ENCODE peak calls at places on chromosome 12, in four cellular contexts. N, R, W and F are unnamed samples.

GRCh38 chr12:115273446-115273845 is 589.5 kb upstream of the TBX3 start:
- DNase-seq in N (no peak), R (no peak), W (peak; percentile 33), F (peak; percentile 7)

GRCh38 chr12:81896771-81897170 is 137.6 kb upstream of the PPFIA2 start:
- DNase-seq in N (no peak), R (no peak), W (no peak), F (no peak)

GRCh38 chr12:122563361-122563760 is 36.3 kb downstream of the KNTC1 start:
- DNase-seq in N (no peak), R (no peak), W (no peak), F (no peak)

GRCh38 chr12:25054076-25054782 is 105.3 kb upstream of the BCAT1 start:
- DNase-seq in N (no peak), R (peak; percentile 62), W (no peak), F (peak; percentile 64)

GRCh38 chr12:54352022-54352531 is 12.2 kb downstream of the GPR84 start:
- DNase-seq in N (no peak), R (no peak), W (peak; percentile 72), F (no peak)

GRCh38 chr12:108576660-108577234 is 14.4 kb downstream of the ISCU start:
- DNase-seq in N (no peak), R (no peak), W (no peak), F (no peak)

GRCh38 chr12:11722071-11722470 is 72.6 kb downstream of the ETV6 start:
- DNase-seq in N (no peak), R (no peak), W (no peak), F (no peak)

GRCh38 chr12:97223419-97223818 is 239.2 kb upstream of the RMST start:
- DNase-seq in N (peak; percentile 12), R (no peak), W (no peak), F (no peak)

GRCh38 chr12:34404377-34405285 is 382.3 kb downstream of the ALG10 start:
- DNase-seq in N (peak; percentile 1), R (no peak), W (no peak), F (no peak)

DNA sequence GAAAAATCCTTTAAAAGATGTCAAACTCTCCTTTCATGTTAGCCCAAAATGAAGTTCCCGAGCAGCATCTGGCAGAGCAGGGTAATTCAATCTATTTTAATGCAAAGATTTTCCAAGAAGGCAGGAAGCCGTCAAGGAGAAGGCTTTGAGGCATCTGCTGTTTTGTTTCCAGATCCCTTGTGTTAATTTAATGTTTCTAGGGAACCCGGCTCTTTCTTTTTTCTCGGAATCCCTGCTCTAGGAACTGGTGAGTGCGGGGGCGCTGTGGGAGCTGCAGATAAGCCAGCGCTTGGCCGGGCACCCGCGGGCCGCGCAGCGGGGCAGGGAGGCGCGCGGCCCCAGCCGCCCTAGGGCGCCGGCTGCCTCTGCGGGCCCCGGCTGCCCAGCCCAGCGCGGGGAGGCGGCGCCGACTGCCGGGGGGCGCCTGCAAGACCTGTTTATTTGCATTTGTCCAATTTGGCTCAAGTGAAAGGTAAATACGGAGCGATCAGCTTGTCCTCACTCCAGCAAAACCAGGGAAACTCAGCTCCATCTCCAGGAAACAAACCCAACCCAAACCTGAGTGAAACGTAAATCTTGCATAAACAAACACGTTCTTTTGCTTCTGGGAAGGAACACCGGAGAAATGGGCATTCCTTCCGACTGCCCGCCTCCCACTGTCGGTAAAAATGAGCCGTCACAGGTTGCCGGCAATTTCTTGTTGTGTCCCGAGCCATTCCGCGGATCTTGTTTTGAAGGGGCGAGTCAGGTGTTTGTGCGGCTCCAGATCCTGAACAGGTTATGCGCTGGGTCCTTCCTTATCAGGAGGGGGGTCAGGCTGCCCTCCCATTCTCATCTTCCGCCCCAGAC is 65.1 kb downstream of the CRADD start:
- DNase-seq in N (peak; percentile 82), R (peak; percentile 67), W (peak; percentile 71), F (no peak)
- TF ChIP-seq CTCF in N (peak; percentile 74), R (peak; percentile 68), W (peak; percentile 10), F (peak; percentile 20)

GRCh38 chr12:124332068-124332672 is 37.3 kb downstream of the RFLNA start:
- DNase-seq in N (no peak), R (no peak), W (no peak), F (no peak)
- TF ChIP-seq CTCF in N (peak; percentile 14), R (no peak), W (peak; percentile 22), F (no peak)

DNA sequence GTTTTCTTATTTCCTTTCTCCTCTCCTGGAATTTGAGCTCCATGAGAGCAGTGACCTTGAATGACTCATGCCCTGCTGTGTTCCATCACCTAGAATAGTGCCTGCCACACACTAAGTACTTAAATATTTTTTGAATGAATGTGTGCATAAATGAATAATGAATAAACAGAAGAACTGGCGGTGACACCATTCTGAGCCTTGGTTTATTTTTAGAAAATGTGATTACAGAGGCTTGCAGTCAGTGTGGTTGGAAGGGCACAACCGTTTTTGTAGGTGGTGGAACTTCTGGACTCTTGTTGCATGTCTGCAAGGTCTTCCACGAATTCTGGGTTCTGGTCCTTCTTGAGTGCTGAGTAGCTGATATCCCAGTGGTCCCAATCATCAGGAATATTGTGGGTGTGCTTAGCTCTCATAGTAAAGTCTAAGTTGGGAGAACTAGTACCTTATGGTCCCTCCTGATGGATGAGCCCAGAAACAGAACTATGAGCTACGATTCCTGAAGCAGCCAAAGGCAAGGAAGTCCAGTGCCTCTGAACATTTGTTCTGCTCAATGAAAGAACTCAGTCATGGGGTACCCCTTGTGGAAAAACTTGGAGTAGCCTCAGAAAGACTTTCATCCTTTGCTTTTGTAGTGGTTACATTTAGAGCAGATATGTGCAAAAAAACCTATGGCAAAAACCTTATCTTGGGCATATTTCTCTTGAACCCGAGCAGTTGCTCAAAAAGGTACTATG is 28.8 kb upstream of the BHLHE41 start:
- DNase-seq in N (no peak), R (peak; percentile 82), W (peak; percentile 95), F (peak; percentile 17)
- TF ChIP-seq CTCF in N (no peak), R (no peak), W (peak; percentile 47), F (peak; percentile 37)

DNA sequence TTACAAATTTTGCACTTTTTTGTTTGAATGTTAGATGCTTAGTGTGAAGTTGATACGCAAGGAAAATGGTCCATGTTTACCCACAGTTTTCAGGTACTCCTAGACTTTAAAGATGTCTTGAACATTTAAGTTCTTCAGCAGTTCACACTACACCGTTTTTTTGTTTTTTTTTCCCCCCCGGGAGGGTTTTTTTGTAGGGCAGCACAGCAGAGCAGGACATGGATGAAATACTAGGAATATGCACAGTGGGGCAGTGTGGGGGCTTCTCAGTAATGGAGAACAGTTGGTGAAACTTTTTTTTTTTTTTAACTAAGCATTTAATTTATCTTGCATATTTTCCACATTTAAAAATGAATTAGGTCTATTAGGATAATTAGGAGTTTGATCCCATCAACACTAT is 4.9 kb downstream of the RAN start:
- DNase-seq in N (no peak), R (no peak), W (no peak), F (no peak)
- TF ChIP-seq CTCF in N (no peak), R (no peak), W (no peak), F (no peak)

GRCh38 chr12:19757317-19757877 is 318.1 kb downstream of the AEBP2 start:
- DNase-seq in N (no peak), R (no peak), W (peak; percentile 59), F (no peak)
- TF ChIP-seq CTCF in N (peak; percentile 72), R (peak; percentile 30), W (peak; percentile 76), F (peak; percentile 43)

GRCh38 chr12:26918321-26919215 is 19.2 kb downstream of the INTS13 start:
- DNase-seq in N (no peak), R (no peak), W (no peak), F (no peak)
- TF ChIP-seq CTCF in N (no peak), R (no peak), W (peak; percentile 39), F (no peak)

DNA sequence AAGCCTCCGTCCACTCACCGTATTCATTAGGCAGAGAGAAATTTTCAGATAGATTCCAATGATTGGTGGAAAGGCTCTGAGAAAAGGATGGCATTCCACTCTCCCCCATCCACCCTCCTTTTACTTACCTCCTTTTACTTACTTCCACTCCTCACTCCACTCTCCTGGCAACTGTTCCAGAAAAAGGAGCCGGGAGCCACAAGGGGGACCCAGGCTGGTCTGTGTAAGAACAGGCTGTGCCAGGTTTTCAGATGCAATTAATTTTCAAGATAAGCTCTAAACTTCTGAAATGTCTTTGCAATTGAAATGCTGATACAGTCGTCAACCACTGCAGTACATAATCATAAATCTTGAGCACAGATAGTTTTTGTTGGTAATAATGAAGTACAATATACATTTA is 248.8 kb downstream of the ANO6 start:
- DNase-seq in N (no peak), R (no peak), W (no peak), F (no peak)
- TF ChIP-seq CTCF in N (no peak), R (no peak), W (no peak), F (peak; percentile 16)

DNA sequence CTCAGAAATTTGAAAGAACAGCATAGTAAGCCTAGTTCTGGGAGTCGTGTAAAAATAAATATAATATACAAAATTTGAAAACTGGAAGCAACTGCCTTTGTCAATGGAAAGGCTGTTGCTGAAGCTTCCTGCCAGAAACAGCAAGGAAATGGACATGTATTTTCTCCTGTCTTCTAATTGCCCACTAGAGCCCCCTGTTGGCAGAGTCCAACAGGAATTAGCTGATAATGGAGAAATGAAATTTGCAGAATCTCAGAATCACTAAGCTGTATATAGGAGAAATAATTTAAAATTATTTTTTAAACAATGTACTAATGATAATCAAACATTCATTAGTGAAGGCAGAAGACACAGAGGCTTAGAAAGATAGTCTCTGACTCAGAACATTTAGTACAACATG is 414.8 kb downstream of the SLC6A15 start:
- DNase-seq in N (no peak), R (no peak), W (no peak), F (no peak)
- TF ChIP-seq CTCF in N (peak; percentile 54), R (peak; percentile 32), W (peak; percentile 39), F (peak; percentile 36)

GRCh38 chr12:57430931-57431566 is at the start of gene R3HDM2:
- DNase-seq in N (peak; percentile 98), R (peak; percentile 98), W (peak; percentile 93), F (peak; percentile 45)
- TF ChIP-seq CTCF in N (no peak), R (no peak), W (no peak), F (no peak)